ENCODE peak calls at places on chromosomes 4 and X, in seven cellular contexts. One of them, this sample, is unnamed.

GRCh38 chrX:137563681-137564651 is 2.0 kb upstream of the ZIC3 start:
- DNase-seq in HCT116: no peak
- DNase-seq in HepG2: no peak
- DNase-seq in K562: no peak
- DNase-seq in H1: no peak
- DNase-seq in GM12878: no peak
- DNase-seq in SK-N-SH: no peak
- DNase-seq in this sample: no peak

GRCh38 chr4:24511371-24512063 is 72.8 kb downstream of the DHX15 start:
- DNase-seq in GM12878: no peak
- DNase-seq in H1: no peak
- DNase-seq in SK-N-SH: no peak
- DNase-seq in HCT116: no peak
- DNase-seq in K562: no peak
- DNase-seq in HepG2: no peak
- DNase-seq in this sample: no peak

GRCh38 chrX:25869761-25870160 is 268.4 kb upstream of the MAGEB18 start:
- DNase-seq in HepG2: no peak
- DNase-seq in HCT116: no peak
- DNase-seq in H1: no peak
- DNase-seq in GM12878: no peak
- DNase-seq in K562: no peak
- DNase-seq in SK-N-SH: no peak
- DNase-seq in this sample: no peak

GRCh38 chrX:129193357-129193756 is 329.9 kb downstream of the SMARCA1 start:
- DNase-seq in GM12878: no peak
- DNase-seq in HCT116: no peak
- DNase-seq in H1: no peak
- DNase-seq in K562: no peak
- DNase-seq in SK-N-SH: no peak
- DNase-seq in HepG2: peak; percentile 21
- DNase-seq in this sample: no peak

GRCh38 chrX:110795645-110796510 is at the start of gene CHRDL1:
- DNase-seq in SK-N-SH: peak; percentile 75
- DNase-seq in HepG2: no peak
- DNase-seq in HCT116: no peak
- DNase-seq in H1: no peak
- DNase-seq in GM12878: no peak
- DNase-seq in K562: no peak
- DNase-seq in this sample: peak; percentile 16

GRCh38 chrX:43861750-43862149 is 20.5 kb downstream of the MAOB start:
- DNase-seq in K562: no peak
- DNase-seq in H1: no peak
- DNase-seq in SK-N-SH: no peak
- DNase-seq in HCT116: peak; percentile 42
- DNase-seq in GM12878: no peak
- DNase-seq in HepG2: peak; percentile 56
- DNase-seq in this sample: no peak

GRCh38 chr4:16516796-16517413 is 290.6 kb upstream of the TAPT1 start:
- DNase-seq in GM12878: no peak
- DNase-seq in HepG2: no peak
- DNase-seq in K562: no peak
- DNase-seq in H1: peak; percentile 13
- DNase-seq in SK-N-SH: peak; percentile 63
- DNase-seq in HCT116: no peak
- DNase-seq in this sample: no peak

GRCh38 chr4:83369825-83370639 is 35.4 kb upstream of the HPSE start:
- DNase-seq in SK-N-SH: no peak
- DNase-seq in H1: no peak
- DNase-seq in HCT116: no peak
- DNase-seq in GM12878: no peak
- DNase-seq in HepG2: peak; percentile 44
- DNase-seq in K562: no peak
- DNase-seq in this sample: no peak

GRCh38 chr4:185263419-185263818 is 54.0 kb downstream of the SNX25 start:
- DNase-seq in HCT116: no peak
- DNase-seq in HepG2: no peak
- DNase-seq in H1: no peak
- DNase-seq in SK-N-SH: no peak
- DNase-seq in GM12878: no peak
- DNase-seq in K562: no peak
- DNase-seq in this sample: no peak
- TF ChIP-seq JUND in HCT116: no peak
- TF ChIP-seq JUND in HepG2: no peak
- TF ChIP-seq JUND in H1: no peak
- TF ChIP-seq JUND in SK-N-SH: no peak
- TF ChIP-seq JUND in GM12878: no peak
- TF ChIP-seq JUND in K562: no peak
- TF ChIP-seq JUND in this sample: no peak

DNA sequence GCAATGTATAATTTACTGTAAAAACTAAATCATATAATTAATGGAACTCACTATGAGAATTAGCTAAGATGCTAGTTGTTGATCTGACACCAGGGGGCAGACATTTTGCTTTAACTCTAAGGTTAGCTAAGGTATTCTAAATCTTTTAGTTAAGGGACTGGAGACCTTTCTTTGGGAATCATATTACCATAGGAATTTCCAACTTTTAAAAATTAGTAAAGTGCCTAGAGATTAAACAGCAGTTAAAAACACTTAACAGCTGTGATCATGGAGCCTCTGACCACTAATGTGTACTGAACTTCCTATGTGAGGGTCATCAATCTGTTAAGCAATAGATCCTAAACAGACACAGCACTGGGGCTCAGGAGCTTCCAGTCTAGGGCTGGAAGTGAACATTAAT is 226.6 kb downstream of the NSUN7 start:
- DNase-seq in K562: peak; percentile 33
- DNase-seq in SK-N-SH: peak; percentile 55
- DNase-seq in GM12878: no peak
- DNase-seq in HepG2: peak; percentile 57
- DNase-seq in HCT116: peak; percentile 51
- DNase-seq in H1: no peak
- DNase-seq in this sample: peak; percentile 66
- TF ChIP-seq JUND in K562: no peak
- TF ChIP-seq JUND in SK-N-SH: no peak
- TF ChIP-seq JUND in GM12878: no peak
- TF ChIP-seq JUND in HepG2: no peak
- TF ChIP-seq JUND in HCT116: no peak
- TF ChIP-seq JUND in H1: no peak
- TF ChIP-seq JUND in this sample: no peak

GRCh38 chr4:85879518-85879917 is 404.6 kb downstream of the ARHGAP24 start:
- DNase-seq in HCT116: no peak
- DNase-seq in K562: no peak
- DNase-seq in GM12878: no peak
- DNase-seq in H1: no peak
- DNase-seq in HepG2: no peak
- DNase-seq in SK-N-SH: no peak
- DNase-seq in this sample: no peak
- TF ChIP-seq JUND in HCT116: no peak
- TF ChIP-seq JUND in K562: no peak
- TF ChIP-seq JUND in GM12878: no peak
- TF ChIP-seq JUND in H1: no peak
- TF ChIP-seq JUND in HepG2: no peak
- TF ChIP-seq JUND in SK-N-SH: no peak
- TF ChIP-seq JUND in this sample: no peak

GRCh38 chrX:11533211-11533651 is 132.5 kb downstream of the ARHGAP6 start:
- DNase-seq in HCT116: peak; percentile 65
- DNase-seq in SK-N-SH: peak; percentile 60
- DNase-seq in H1: no peak
- DNase-seq in GM12878: peak; percentile 61
- DNase-seq in K562: peak; percentile 56
- DNase-seq in HepG2: peak; percentile 68
- DNase-seq in this sample: peak; percentile 84
- TF ChIP-seq JUND in HCT116: no peak
- TF ChIP-seq JUND in SK-N-SH: no peak
- TF ChIP-seq JUND in H1: no peak
- TF ChIP-seq JUND in GM12878: no peak
- TF ChIP-seq JUND in K562: no peak
- TF ChIP-seq JUND in HepG2: no peak
- TF ChIP-seq JUND in this sample: no peak

DNA sequence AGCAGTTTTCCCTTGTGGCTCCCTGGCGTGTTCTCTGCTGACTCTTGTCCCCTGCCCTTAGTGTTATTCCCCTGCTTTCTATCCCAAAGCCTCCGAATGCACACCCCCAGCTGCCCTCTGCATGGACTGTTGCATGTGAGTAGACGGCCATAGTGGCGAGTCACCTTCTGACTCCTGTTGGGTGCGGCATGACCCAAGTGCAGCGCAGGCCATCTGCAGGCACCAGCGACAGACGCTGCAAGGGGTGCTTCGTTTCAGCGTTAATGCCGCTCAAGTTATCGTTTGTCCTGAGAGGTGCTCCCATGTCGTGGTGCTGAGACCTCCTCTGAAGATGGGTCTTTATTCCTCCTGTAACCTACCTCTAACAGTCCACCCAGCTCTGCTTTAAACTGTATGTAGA is 57.7 kb downstream of the NOP14 start:
- DNase-seq in SK-N-SH: no peak
- DNase-seq in HCT116: no peak
- DNase-seq in GM12878: no peak
- DNase-seq in HepG2: no peak
- DNase-seq in K562: no peak
- DNase-seq in H1: no peak
- DNase-seq in this sample: no peak
- TF ChIP-seq JUND in SK-N-SH: no peak
- TF ChIP-seq JUND in HCT116: no peak
- TF ChIP-seq JUND in GM12878: no peak
- TF ChIP-seq JUND in HepG2: no peak
- TF ChIP-seq JUND in K562: no peak
- TF ChIP-seq JUND in H1: no peak
- TF ChIP-seq JUND in this sample: no peak

GRCh38 chr4:71240094-71240493 is 98.7 kb upstream of the SLC4A4 start:
- DNase-seq in SK-N-SH: no peak
- DNase-seq in K562: no peak
- DNase-seq in GM12878: no peak
- DNase-seq in HepG2: no peak
- DNase-seq in H1: no peak
- DNase-seq in HCT116: no peak
- DNase-seq in this sample: no peak

GRCh38 chr4:71237626-71238025 is 101.2 kb upstream of the SLC4A4 start:
- DNase-seq in HepG2: no peak
- DNase-seq in HCT116: no peak
- DNase-seq in GM12878: no peak
- DNase-seq in H1: no peak
- DNase-seq in SK-N-SH: no peak
- DNase-seq in K562: no peak
- DNase-seq in this sample: no peak

GRCh38 chr4:71236226-71236625 is 102.6 kb upstream of the SLC4A4 start:
- DNase-seq in HCT116: no peak
- DNase-seq in HepG2: no peak
- DNase-seq in SK-N-SH: no peak
- DNase-seq in K562: no peak
- DNase-seq in GM12878: no peak
- DNase-seq in H1: no peak
- DNase-seq in this sample: no peak

GRCh38 chr4:71241467-71242401 is 97.1 kb upstream of the SLC4A4 start:
- DNase-seq in HepG2: no peak
- DNase-seq in SK-N-SH: no peak
- DNase-seq in H1: no peak
- DNase-seq in HCT116: no peak
- DNase-seq in K562: no peak
- DNase-seq in GM12878: no peak
- DNase-seq in this sample: peak; percentile 36

DNA sequence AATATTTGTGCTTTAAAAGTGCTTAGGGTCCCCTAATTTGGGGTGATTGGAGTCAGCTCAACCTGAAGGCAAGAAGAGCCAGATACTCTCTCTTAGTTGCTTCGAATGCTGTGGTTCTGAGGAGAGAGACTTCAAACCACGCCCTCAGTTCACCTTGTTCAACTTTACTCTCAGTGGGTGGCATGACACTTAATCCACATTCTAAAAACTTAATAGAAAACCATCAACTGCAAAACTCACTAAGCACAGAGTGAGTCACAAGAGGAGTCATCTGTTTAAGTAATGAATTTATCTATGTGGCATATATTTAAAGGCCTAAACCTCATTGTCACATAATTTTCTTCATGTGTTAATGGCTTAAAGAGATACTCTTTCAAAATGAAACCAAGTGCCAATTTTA is 99.5 kb upstream of the SLC4A4 start:
- DNase-seq in HepG2: no peak
- DNase-seq in GM12878: no peak
- DNase-seq in H1: no peak
- DNase-seq in K562: no peak
- DNase-seq in HCT116: no peak
- DNase-seq in SK-N-SH: no peak
- DNase-seq in this sample: no peak
- TF ChIP-seq JUND in HepG2: no peak
- TF ChIP-seq JUND in GM12878: no peak
- TF ChIP-seq JUND in H1: no peak
- TF ChIP-seq JUND in K562: no peak
- TF ChIP-seq JUND in HCT116: no peak
- TF ChIP-seq JUND in SK-N-SH: no peak
- TF ChIP-seq JUND in this sample: no peak

GRCh38 chrX:1903380-1903935 is 288.6 kb downstream of the ASMT start:
- DNase-seq in H1: no peak
- DNase-seq in SK-N-SH: no peak
- DNase-seq in K562: no peak
- DNase-seq in HepG2: peak; percentile 70
- DNase-seq in HCT116: peak; percentile 63
- DNase-seq in GM12878: no peak
- DNase-seq in this sample: no peak
- TF ChIP-seq JUND in H1: no peak
- TF ChIP-seq JUND in SK-N-SH: peak; percentile 78
- TF ChIP-seq JUND in K562: no peak
- TF ChIP-seq JUND in HepG2: no peak
- TF ChIP-seq JUND in HCT116: peak; percentile 61
- TF ChIP-seq JUND in GM12878: no peak
- TF ChIP-seq JUND in this sample: no peak

This sample was measured in T47D.